ENCODE peak calls at places on chromosomes 16 and 17, in ten cellular contexts. One of them, this sample, is unnamed.

GRCh38 chr16:28495795-28496749 is 1.6 kb downstream of the APOBR start:
- DNase-seq in AG09309: no peak
- DNase-seq in choroid plexus epithelial cell: no peak
- DNase-seq in tibial artery: no peak
- DNase-seq in omental fat pad: no peak
- DNase-seq in progenitor cell of endocrine pancreas: no peak
- DNase-seq in astrocyte of the cerebellum: no peak
- DNase-seq in transverse colon: no peak
- DNase-seq in BJ: no peak
- DNase-seq in lower lobe of right lung: no peak
- DNase-seq in this sample: no peak

GRCh38 chr17:67449065-67449464 is 72.0 kb downstream of the PITPNC1 start:
- DNase-seq in progenitor cell of endocrine pancreas: no peak
- DNase-seq in omental fat pad: no peak
- DNase-seq in choroid plexus epithelial cell: no peak
- DNase-seq in BJ: no peak
- DNase-seq in transverse colon: no peak
- DNase-seq in AG09309: no peak
- DNase-seq in astrocyte of the cerebellum: no peak
- DNase-seq in tibial artery: no peak
- DNase-seq in lower lobe of right lung: no peak
- DNase-seq in this sample: no peak

GRCh38 chr16:22188267-22188594 is 17.8 kb upstream of the EEF2K start:
- DNase-seq in lower lobe of right lung: no peak
- DNase-seq in AG09309: no peak
- DNase-seq in progenitor cell of endocrine pancreas: no peak
- DNase-seq in choroid plexus epithelial cell: no peak
- DNase-seq in tibial artery: no peak
- DNase-seq in BJ: no peak
- DNase-seq in astrocyte of the cerebellum: no peak
- DNase-seq in omental fat pad: no peak
- DNase-seq in transverse colon: no peak
- DNase-seq in this sample: no peak

GRCh38 chr17:58402047-58402446 is 15.3 kb downstream of the RNF43 start:
- DNase-seq in lower lobe of right lung: no peak
- DNase-seq in tibial artery: no peak
- DNase-seq in omental fat pad: no peak
- DNase-seq in transverse colon: no peak
- DNase-seq in AG09309: no peak
- DNase-seq in BJ: no peak
- DNase-seq in astrocyte of the cerebellum: peak; percentile 80
- DNase-seq in choroid plexus epithelial cell: peak; percentile 41
- DNase-seq in progenitor cell of endocrine pancreas: no peak
- DNase-seq in this sample: no peak

GRCh38 chr17:2017274-2017941 is 7.7 kb downstream of the RTN4RL1 start:
- DNase-seq in lower lobe of right lung: no peak
- DNase-seq in omental fat pad: no peak
- DNase-seq in choroid plexus epithelial cell: no peak
- DNase-seq in BJ: no peak
- DNase-seq in astrocyte of the cerebellum: no peak
- DNase-seq in tibial artery: no peak
- DNase-seq in transverse colon: no peak
- DNase-seq in AG09309: no peak
- DNase-seq in progenitor cell of endocrine pancreas: no peak
- DNase-seq in this sample: no peak

GRCh38 chr17:49964539-49965521 is 4.2 kb upstream of the DLX4 start:
- DNase-seq in tibial artery: no peak
- DNase-seq in lower lobe of right lung: no peak
- DNase-seq in astrocyte of the cerebellum: no peak
- DNase-seq in transverse colon: no peak
- DNase-seq in BJ: no peak
- DNase-seq in choroid plexus epithelial cell: no peak
- DNase-seq in progenitor cell of endocrine pancreas: no peak
- DNase-seq in AG09309: no peak
- DNase-seq in omental fat pad: no peak
- DNase-seq in this sample: no peak

GRCh38 chr17:42894283-42895184 is 6.1 kb upstream of the G6PC1 start:
- DNase-seq in choroid plexus epithelial cell: no peak
- DNase-seq in omental fat pad: no peak
- DNase-seq in tibial artery: no peak
- DNase-seq in lower lobe of right lung: no peak
- DNase-seq in astrocyte of the cerebellum: no peak
- DNase-seq in AG09309: no peak
- DNase-seq in progenitor cell of endocrine pancreas: peak; percentile 14
- DNase-seq in transverse colon: peak; percentile 71
- DNase-seq in BJ: no peak
- DNase-seq in this sample: no peak

GRCh38 chr17:79836952-79837887 is 2.0 kb downstream of the CBX4 start:
- DNase-seq in tibial artery: peak; percentile 52
- DNase-seq in BJ: no peak
- DNase-seq in lower lobe of right lung: peak; percentile 94
- DNase-seq in astrocyte of the cerebellum: no peak
- DNase-seq in transverse colon: peak; percentile 91
- DNase-seq in progenitor cell of endocrine pancreas: peak; percentile 31
- DNase-seq in omental fat pad: peak; percentile 47
- DNase-seq in AG09309: no peak
- DNase-seq in choroid plexus epithelial cell: peak; percentile 73
- DNase-seq in this sample: no peak

GRCh38 chr17:80694085-80694991 is 149.7 kb downstream of the RPTOR start:
- DNase-seq in transverse colon: no peak
- DNase-seq in BJ: no peak
- DNase-seq in AG09309: no peak
- DNase-seq in omental fat pad: no peak
- DNase-seq in progenitor cell of endocrine pancreas: no peak
- DNase-seq in choroid plexus epithelial cell: no peak
- DNase-seq in lower lobe of right lung: no peak
- DNase-seq in astrocyte of the cerebellum: no peak
- DNase-seq in tibial artery: no peak
- DNase-seq in this sample: no peak

GRCh38 chr16:23682181-23682580 is 3.5 kb downstream of the PLK1 start:
- DNase-seq in lower lobe of right lung: no peak
- DNase-seq in omental fat pad: no peak
- DNase-seq in tibial artery: no peak
- DNase-seq in choroid plexus epithelial cell: peak; percentile 75
- DNase-seq in BJ: no peak
- DNase-seq in progenitor cell of endocrine pancreas: no peak
- DNase-seq in astrocyte of the cerebellum: no peak
- DNase-seq in AG09309: no peak
- DNase-seq in transverse colon: no peak
- DNase-seq in this sample: no peak

GRCh38 chr17:40447148-40447644 is 3.9 kb downstream of the IGFBP4 start:
- DNase-seq in lower lobe of right lung: no peak
- DNase-seq in progenitor cell of endocrine pancreas: no peak
- DNase-seq in BJ: no peak
- DNase-seq in astrocyte of the cerebellum: no peak
- DNase-seq in choroid plexus epithelial cell: peak; percentile 16
- DNase-seq in transverse colon: no peak
- DNase-seq in AG09309: no peak
- DNase-seq in omental fat pad: no peak
- DNase-seq in tibial artery: no peak
- DNase-seq in this sample: no peak
- TF ChIP-seq CTCF in lower lobe of right lung: no peak
- TF ChIP-seq CTCF in progenitor cell of endocrine pancreas: no peak
- TF ChIP-seq CTCF in BJ: no peak
- TF ChIP-seq CTCF in astrocyte of the cerebellum: no peak
- TF ChIP-seq CTCF in choroid plexus epithelial cell: no peak
- TF ChIP-seq CTCF in transverse colon: no peak
- TF ChIP-seq CTCF in AG09309: no peak
- TF ChIP-seq CTCF in omental fat pad: no peak
- TF ChIP-seq CTCF in tibial artery: no peak
- TF ChIP-seq CTCF in this sample: no peak

DNA sequence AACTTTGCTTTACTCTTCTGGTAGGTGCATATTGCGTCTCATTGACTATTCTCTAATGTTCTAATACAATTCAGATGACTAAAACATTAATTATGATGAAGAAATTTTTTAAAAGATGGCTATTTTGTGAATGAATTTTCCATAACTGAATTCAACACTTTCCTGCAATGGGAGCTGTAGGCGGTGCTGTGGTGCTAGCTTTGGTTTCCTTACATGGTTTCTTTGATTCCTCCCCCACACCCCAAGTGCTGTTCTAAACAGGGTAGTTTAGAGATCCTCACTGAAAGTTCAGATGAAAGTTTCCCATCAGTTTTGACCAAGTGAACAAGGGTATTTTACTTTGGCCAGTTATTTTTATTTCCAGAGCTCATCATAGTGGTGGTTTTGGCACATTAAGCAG is 26.0 kb upstream of the MRC2 start:
- DNase-seq in BJ: no peak
- DNase-seq in choroid plexus epithelial cell: peak; percentile 48
- DNase-seq in tibial artery: no peak
- DNase-seq in omental fat pad: no peak
- DNase-seq in lower lobe of right lung: no peak
- DNase-seq in astrocyte of the cerebellum: no peak
- DNase-seq in AG09309: no peak
- DNase-seq in transverse colon: no peak
- DNase-seq in progenitor cell of endocrine pancreas: no peak
- DNase-seq in this sample: no peak
- TF ChIP-seq CTCF in BJ: peak; percentile 23
- TF ChIP-seq CTCF in choroid plexus epithelial cell: peak; percentile 48
- TF ChIP-seq CTCF in tibial artery: no peak
- TF ChIP-seq CTCF in omental fat pad: no peak
- TF ChIP-seq CTCF in lower lobe of right lung: no peak
- TF ChIP-seq CTCF in astrocyte of the cerebellum: no peak
- TF ChIP-seq CTCF in AG09309: peak; percentile 61
- TF ChIP-seq CTCF in transverse colon: no peak
- TF ChIP-seq CTCF in progenitor cell of endocrine pancreas: no peak
- TF ChIP-seq CTCF in this sample: no peak

GRCh38 chr16:81313731-81314602 is 795 bp upstream of the GAN start:
- DNase-seq in BJ: no peak
- DNase-seq in choroid plexus epithelial cell: no peak
- DNase-seq in tibial artery: no peak
- DNase-seq in AG09309: no peak
- DNase-seq in omental fat pad: no peak
- DNase-seq in astrocyte of the cerebellum: no peak
- DNase-seq in lower lobe of right lung: no peak
- DNase-seq in transverse colon: no peak
- DNase-seq in progenitor cell of endocrine pancreas: no peak
- DNase-seq in this sample: no peak

GRCh38 chr16:81316176-81316496 is 1.4 kb downstream of the GAN start:
- DNase-seq in progenitor cell of endocrine pancreas: no peak
- DNase-seq in choroid plexus epithelial cell: no peak
- DNase-seq in tibial artery: no peak
- DNase-seq in astrocyte of the cerebellum: no peak
- DNase-seq in BJ: no peak
- DNase-seq in omental fat pad: no peak
- DNase-seq in lower lobe of right lung: no peak
- DNase-seq in AG09309: no peak
- DNase-seq in transverse colon: no peak
- DNase-seq in this sample: no peak

GRCh38 chr16:81314603-81315270 is at the start of gene GAN:
- DNase-seq in lower lobe of right lung: peak; percentile 97
- DNase-seq in choroid plexus epithelial cell: peak; percentile 98
- DNase-seq in BJ: peak; percentile 78
- DNase-seq in AG09309: peak; percentile 78
- DNase-seq in astrocyte of the cerebellum: peak; percentile 89
- DNase-seq in progenitor cell of endocrine pancreas: peak; percentile 86
- DNase-seq in tibial artery: peak; percentile 95
- DNase-seq in transverse colon: peak; percentile 96
- DNase-seq in omental fat pad: peak; percentile 70
- DNase-seq in this sample: peak; percentile 97

GRCh38 chr16:81318711-81319110 is 3.9 kb downstream of the GAN start:
- DNase-seq in choroid plexus epithelial cell: no peak
- DNase-seq in progenitor cell of endocrine pancreas: no peak
- DNase-seq in transverse colon: no peak
- DNase-seq in omental fat pad: no peak
- DNase-seq in lower lobe of right lung: no peak
- DNase-seq in AG09309: no peak
- DNase-seq in BJ: no peak
- DNase-seq in tibial artery: no peak
- DNase-seq in astrocyte of the cerebellum: no peak
- DNase-seq in this sample: no peak

GRCh38 chr16:81315271-81316175 is 761 bp downstream of the GAN start:
- DNase-seq in transverse colon: peak; percentile 68
- DNase-seq in lower lobe of right lung: peak; percentile 71
- DNase-seq in choroid plexus epithelial cell: peak; percentile 59
- DNase-seq in AG09309: no peak
- DNase-seq in BJ: no peak
- DNase-seq in omental fat pad: peak; percentile 48
- DNase-seq in astrocyte of the cerebellum: no peak
- DNase-seq in progenitor cell of endocrine pancreas: peak; percentile 36
- DNase-seq in tibial artery: peak; percentile 29
- DNase-seq in this sample: peak; percentile 86
- TF ChIP-seq CTCF in transverse colon: no peak
- TF ChIP-seq CTCF in lower lobe of right lung: no peak
- TF ChIP-seq CTCF in choroid plexus epithelial cell: peak; percentile 9
- TF ChIP-seq CTCF in AG09309: no peak
- TF ChIP-seq CTCF in BJ: peak; percentile 12
- TF ChIP-seq CTCF in omental fat pad: no peak
- TF ChIP-seq CTCF in astrocyte of the cerebellum: no peak
- TF ChIP-seq CTCF in progenitor cell of endocrine pancreas: no peak
- TF ChIP-seq CTCF in tibial artery: no peak
- TF ChIP-seq CTCF in this sample: no peak

DNA sequence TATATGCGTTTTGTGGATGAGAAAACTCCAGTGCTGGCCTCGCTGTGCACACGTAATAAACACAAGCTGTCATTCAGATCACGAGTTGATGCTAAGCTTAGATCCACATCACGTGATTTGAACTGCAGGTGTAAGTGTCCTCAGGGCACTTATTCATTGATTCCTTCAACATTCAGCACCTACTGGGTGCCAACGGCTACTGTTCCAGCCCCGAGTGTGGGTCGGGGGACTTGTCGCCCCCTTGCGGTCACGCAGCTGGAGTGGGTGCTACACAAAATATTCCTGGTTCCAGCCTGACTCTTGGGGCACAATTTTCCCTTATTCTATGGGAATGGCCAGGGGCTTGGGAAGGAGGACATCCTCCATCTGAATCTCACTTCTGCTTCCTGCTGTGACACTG is 29.9 kb upstream of the GINS2 start:
- DNase-seq in astrocyte of the cerebellum: no peak
- DNase-seq in BJ: no peak
- DNase-seq in choroid plexus epithelial cell: peak; percentile 13
- DNase-seq in omental fat pad: no peak
- DNase-seq in lower lobe of right lung: no peak
- DNase-seq in progenitor cell of endocrine pancreas: no peak
- DNase-seq in AG09309: no peak
- DNase-seq in transverse colon: peak; percentile 28
- DNase-seq in tibial artery: no peak
- DNase-seq in this sample: no peak
- TF ChIP-seq CTCF in astrocyte of the cerebellum: peak; percentile 52
- TF ChIP-seq CTCF in BJ: peak; percentile 70
- TF ChIP-seq CTCF in choroid plexus epithelial cell: peak; percentile 78
- TF ChIP-seq CTCF in omental fat pad: no peak
- TF ChIP-seq CTCF in lower lobe of right lung: peak; percentile 39
- TF ChIP-seq CTCF in progenitor cell of endocrine pancreas: peak; percentile 55
- TF ChIP-seq CTCF in AG09309: peak; percentile 69
- TF ChIP-seq CTCF in transverse colon: peak; percentile 54
- TF ChIP-seq CTCF in tibial artery: no peak
- TF ChIP-seq CTCF in this sample: peak; percentile 64